ENCODE peak calls at places on chromosomes 4 and X, in five cellular contexts. Z is NB4; R is mucosa of descending colon; Q is naive thymus-derived CD8-positive, alpha-beta T cell; B is stimulated activated CD4-positive, alpha-beta T cell treated with anti-CD3 and anti-CD28 coated beads, Interleukin-12 subunit alpha, Interleukin-12 subunit beta, amount 100 ng/mL, for 24 hours. P is an unnamed sample.

GRCh38 chrX:20594985-20595384 is 328.3 kb upstream of the RPS6KA3 start:
- DNase-seq in Z (no peak), R (no peak), Q (no peak), B (no peak), P (no peak)

GRCh38 chr4:86247328-86247727 is 112.5 kb downstream of the MAPK10 start:
- DNase-seq in Z (no peak), R (no peak), Q (no peak), B (no peak), P (no peak)

GRCh38 chrX:1261285-1261684 is 7.3 kb upstream of the CSF2RA start:
- DNase-seq in Z (no peak), R (peak; percentile 6), Q (no peak), B (no peak), P (no peak)

GRCh38 chr4:6332042-6332668 is 62.5 kb downstream of the WFS1 start:
- DNase-seq in Z (peak; percentile 37), R (no peak), Q (no peak), B (peak; percentile 13), P (no peak)

GRCh38 chrX:72348247-72348979 is 42.7 kb upstream of the CITED1 start:
- DNase-seq in Z (no peak), R (no peak), Q (no peak), B (peak; percentile 20), P (no peak)

GRCh38 chr4:111454961-111455360 is 690.3 kb upstream of the FAM241A start:
- DNase-seq in Z (no peak), R (no peak), Q (no peak), B (no peak), P (no peak)

GRCh38 chr4:22962186-22962786 is 269.5 kb downstream of the GBA3 start:
- DNase-seq in Z (peak; percentile 13), R (no peak), Q (no peak), B (no peak), P (no peak)

GRCh38 chrX:72366746-72367145 is 61.0 kb upstream of the CITED1 start:
- DNase-seq in Z (no peak), R (no peak), Q (no peak), B (no peak), P (no peak)

GRCh38 chr4:1026115-1026514 is 14.7 kb downstream of the FGFRL1 start:
- DNase-seq in Z (no peak), R (no peak), Q (no peak), B (peak; percentile 49), P (no peak)

GRCh38 chr4:108008721-108009120 is 19.0 kb downstream of the HADH start:
- DNase-seq in Z (no peak), R (no peak), Q (no peak), B (no peak), P (no peak)

GRCh38 chr4:113368056-113368455 is 318.6 kb downstream of the ANK2 start:
- DNase-seq in Z (no peak), R (no peak), Q (no peak), B (no peak), P (no peak)

GRCh38 chrX:44904542-44905115 is 31.6 kb downstream of the KDM6A start:
- DNase-seq in Z (no peak), R (no peak), Q (no peak), B (no peak), P (no peak)

GRCh38 chr4:41258783-41259182 is 2.1 kb downstream of the UCHL1 start:
- DNase-seq in Z (peak; percentile 69), R (no peak), Q (no peak), B (no peak), P (no peak)

GRCh38 chr4:1027916-1028240 is 16.5 kb downstream of the FGFRL1 start:
- DNase-seq in Z (no peak), R (no peak), Q (no peak), B (no peak), P (no peak)

GRCh38 chrX:10579018-10579752 is 41.2 kb downstream of the MID1 start:
- DNase-seq in Z (no peak), R (no peak), Q (no peak), B (no peak), P (no peak)

GRCh38 chr4:38132140-38132673 is 172.0 kb downstream of the PTTG2 start:
- DNase-seq in Z (no peak), R (no peak), Q (peak; percentile 66), B (peak; percentile 57), P (peak; percentile 26)

GRCh38 chr4:56261027-56261426 is 126.3 kb downstream of the AASDH start:
- DNase-seq in Z (no peak), R (no peak), Q (peak; percentile 52), B (peak; percentile 52), P (no peak)

GRCh38 chrX:39875834-39876625 is 221.7 kb downstream of the BCOR start:
- DNase-seq in Z (no peak), R (no peak), Q (no peak), B (no peak), P (no peak)

GRCh38 chr4:18859468-18859867 is 837.9 kb upstream of the LCORL start:
- DNase-seq in Z (no peak), R (no peak), Q (no peak), B (no peak), P (no peak)

GRCh38 chrX:10603612-10604011 is 16.8 kb downstream of the MID1 start:
- DNase-seq in Z (no peak), R (no peak), Q (no peak), B (no peak), P (no peak)

GRCh38 chr4:81214518-81215218 is 354 bp downstream of the PRKG2 start:
- DNase-seq in Z (no peak), R (no peak), Q (no peak), B (no peak), P (no peak)

GRCh38 chr4:1309261-1310010 is 19.7 kb downstream of the MAEA start:
- DNase-seq in Z (no peak), R (peak; percentile 85), Q (peak; percentile 41), B (peak; percentile 50), P (peak; percentile 43)

GRCh38 chrX:130224810-130225209 is 43.9 kb downstream of the ZNF280C start:
- DNase-seq in Z (peak; percentile 72), R (no peak), Q (no peak), B (no peak), P (no peak)

GRCh38 chr4:174314770-174315169 is 31.1 kb downstream of the CEP44 start:
- DNase-seq in Z (peak; percentile 32), R (no peak), Q (no peak), B (no peak), P (no peak)

GRCh38 chr4:2793920-2794706 is 1.2 kb downstream of the SH3BP2 start:
- DNase-seq in Z (peak; percentile 64), R (peak; percentile 76), Q (no peak), B (no peak), P (no peak)

GRCh38 chr4:110270492-110271197 is 72.2 kb upstream of the ELOVL6 start:
- DNase-seq in Z (peak; percentile 14), R (no peak), Q (no peak), B (no peak), P (no peak)

GRCh38 chr4:70452946-70453345 is 19.1 kb upstream of the MUC7 start:
- DNase-seq in Z (no peak), R (no peak), Q (no peak), B (no peak), P (no peak)

GRCh38 chrX:150942958-150943594 is 40.1 kb upstream of the HMGB3 start:
- DNase-seq in Z (no peak), R (no peak), Q (no peak), B (no peak), P (no peak)

GRCh38 chr4:74675673-74676279 is 118.5 kb downstream of the BTC start:
- DNase-seq in Z (peak; percentile 53), R (no peak), Q (peak; percentile 36), B (no peak), P (peak; percentile 3)

GRCh38 chr4:93748380-93748779 is 80.2 kb upstream of the ATOH1 start:
- DNase-seq in Z (no peak), R (no peak), Q (no peak), B (no peak), P (no peak)

GRCh38 chrX:36684053-36684452 is 324.1 kb upstream of the FAM47C start:
- DNase-seq in Z (peak; percentile 1), R (no peak), Q (no peak), B (no peak), P (no peak)

P was measured in T-cell.